ENCODE peak calls at places on chromosomes 16 and 17, in five cellular contexts. K is stomach, X is RWPE1, C is cardiac muscle cell, E is B cell. F is an unnamed sample.

GRCh38 chr16:70703041-70703834 is 17.4 kb upstream of the MTSS2 start:
- DNase-seq in K (no peak), X (no peak), C (peak), E (no peak), F (no peak)

GRCh38 chr17:51263001-51263400 is 2.7 kb downstream of the UTP18 start:
- DNase-seq in K (no peak), X (no peak), C (peak), E (no peak), F (no peak)

GRCh38 chr17:39194089-39194984 is 3.1 kb downstream of the CACNB1 start:
- DNase-seq in K (no peak), X (no peak), C (peak), E (no peak), F (no peak)

GRCh38 chr17:66240630-66241029 is 11.4 kb upstream of the APOH start:
- DNase-seq in K (no peak), X (peak), C (peak), E (no peak), F (no peak)

GRCh38 chr17:40555296-40556190 is 9.7 kb downstream of the CCR7 start:
- DNase-seq in K (peak), X (no peak), C (no peak), E (peak), F (no peak)

GRCh38 chr17:43175213-43176118 is 4.5 kb downstream of the NBR1 start:
- DNase-seq in K (no peak), X (no peak), C (peak), E (no peak), F (no peak)

GRCh38 chr16:85148959-85149358 is 36.7 kb upstream of the CIBAR2 start:
- DNase-seq in K (no peak), X (no peak), C (no peak), E (no peak), F (no peak)

GRCh38 chr17:32946375-32947135 is 18.6 kb downstream of the TMEM98 start:
- DNase-seq in K (no peak), X (no peak), C (no peak), E (no peak), F (no peak)

GRCh38 chr17:61450641-61451537 is 1.3 kb upstream of the TBX4 start:
- DNase-seq in K (no peak), X (no peak), C (no peak), E (no peak), F (no peak)

GRCh38 chr17:38888842-38889241 is 19.0 kb downstream of the LASP1 start:
- DNase-seq in K (no peak), X (no peak), C (no peak), E (no peak), F (no peak)

GRCh38 chr16:9499921-9500593 is 408.6 kb downstream of the HAPSTR1 start:
- DNase-seq in K (no peak), X (no peak), C (no peak), E (no peak), F (no peak)

GRCh38 chr16:2331932-2332267 is 8.6 kb downstream of the ABCA3 start:
- DNase-seq in K (no peak), X (no peak), C (no peak), E (no peak), F (no peak)

GRCh38 chr17:41647038-41647813 is 22.9 kb upstream of the KRT17 start:
- DNase-seq in K (no peak), X (no peak), C (no peak), E (peak), F (no peak)

GRCh38 chr17:48693178-48693577 is 29.1 kb downstream of the PRAC1 start:
- DNase-seq in K (no peak), X (no peak), C (no peak), E (no peak), F (no peak)

GRCh38 chr17:76683011-76683755 is 27.6 kb downstream of the MXRA7 start:
- DNase-seq in K (no peak), X (no peak), C (no peak), E (no peak), F (no peak)

GRCh38 chr17:4858880-4859260 is 25.7 kb downstream of the MINK1 start:
- DNase-seq in K (peak), X (peak), C (peak), E (no peak), F (no peak)

GRCh38 chr17:19717031-19717360 is 612 bp upstream of the SLC47A2 start:
- DNase-seq in K (no peak), X (no peak), C (no peak), E (no peak), F (no peak)

GRCh38 chr17:7774037-7774659 is 56.6 kb downstream of the DNAH2 start:
- DNase-seq in K (peak), X (no peak), C (peak), E (no peak), F (no peak)

GRCh38 chr16:9102379-9102778 is 10.9 kb downstream of the HAPSTR1 start:
- DNase-seq in K (no peak), X (peak), C (peak), E (no peak), F (no peak)

GRCh38 chr17:42883802-42884553 is 16.6 kb upstream of the G6PC1 start:
- DNase-seq in K (no peak), X (no peak), C (no peak), E (no peak), F (no peak)

GRCh38 chr17:76682306-76682705 is 28.5 kb downstream of the MXRA7 start:
- DNase-seq in K (no peak), X (no peak), C (peak), E (no peak), F (no peak)

GRCh38 chr16:642189-643049 is 791 bp downstream of the MCRIP2 start:
- DNase-seq in K (peak), X (no peak), C (peak), E (peak), F (peak)

GRCh38 chr17:8022358-8023038 is 16.4 kb upstream of the ALOX15B start:
- DNase-seq in K (no peak), X (no peak), C (no peak), E (no peak), F (no peak)

GRCh38 chr16:87877942-87878507 is 8.7 kb upstream of the SLC7A5 start:
- DNase-seq in K (no peak), X (no peak), C (no peak), E (no peak), F (no peak)
- TF ChIP-seq CTCF in K (no peak), X (no peak), C (peak), E (no peak), F (peak)

GRCh38 chr16:54685682-54686081 is 245.0 kb upstream of the IRX5 start:
- DNase-seq in K (no peak), X (no peak), C (no peak), E (no peak), F (no peak)
- TF ChIP-seq CTCF in K (no peak), X (no peak), C (no peak), E (no peak), F (no peak)

GRCh38 chr17:79305831-79306687 is 231.4 kb downstream of the ENGASE start:
- DNase-seq in K (peak), X (no peak), C (peak), E (no peak), F (no peak)
- TF ChIP-seq CTCF in K (no peak), X (no peak), C (no peak), E (no peak), F (no peak)

GRCh38 chr17:79091373-79091670 is 16.7 kb downstream of the ENGASE start:
- DNase-seq in K (no peak), X (no peak), C (no peak), E (no peak), F (no peak)

GRCh38 chr17:79089720-79090502 is 15.3 kb downstream of the ENGASE start:
- DNase-seq in K (no peak), X (no peak), C (no peak), E (no peak), F (no peak)

GRCh38 chr17:79092567-79092966 is 17.9 kb downstream of the ENGASE start:
- DNase-seq in K (no peak), X (no peak), C (no peak), E (no peak), F (no peak)

GRCh38 chr17:79088997-79089328 is 14.3 kb downstream of the ENGASE start:
- DNase-seq in K (no peak), X (no peak), C (no peak), E (no peak), F (no peak)

GRCh38 chr17:79090503-79091372 is 16.1 kb downstream of the ENGASE start:
- DNase-seq in K (no peak), X (no peak), C (peak), E (no peak), F (no peak)
- TF ChIP-seq CTCF in K (no peak), X (peak), C (peak), E (no peak), F (no peak)

DNA sequence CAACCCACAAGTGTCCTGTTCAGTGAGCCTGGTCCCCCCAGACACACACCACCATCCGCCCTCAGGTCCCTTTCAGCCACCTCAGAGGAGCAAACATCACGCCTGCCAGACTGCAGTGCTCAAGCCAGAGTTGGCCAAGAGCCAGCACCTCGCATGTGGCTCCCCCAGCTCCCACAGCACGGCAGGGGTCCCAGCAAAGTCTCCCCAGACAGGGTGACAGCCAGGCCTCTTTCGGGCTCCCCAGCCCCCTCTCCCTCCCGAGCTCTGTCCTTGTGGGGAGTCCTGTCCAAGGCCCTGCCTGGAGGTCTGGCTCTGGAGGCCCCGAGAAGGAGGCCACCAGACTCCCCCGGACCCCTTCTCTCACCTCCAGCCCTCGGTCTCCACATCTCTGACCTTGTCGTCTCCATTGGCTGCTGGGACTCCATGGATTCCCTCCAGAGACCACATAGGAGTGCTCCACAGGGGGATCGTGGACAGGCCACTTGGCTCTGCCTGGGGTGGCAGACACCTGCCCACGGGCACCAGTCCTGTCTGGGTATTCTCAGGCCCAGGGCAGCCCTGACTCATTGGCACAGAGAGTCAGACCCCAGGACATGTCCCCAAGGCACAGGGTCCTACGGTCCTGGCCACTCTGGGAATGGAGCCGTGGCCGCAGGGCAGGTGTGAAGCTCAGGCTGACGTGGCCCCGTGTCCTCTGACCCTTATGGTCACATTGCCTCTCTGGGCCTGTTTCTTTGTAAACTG is 1.8 kb upstream of the MYADML2 start:
- DNase-seq in K (no peak), X (no peak), C (no peak), E (no peak), F (no peak)
- TF ChIP-seq CTCF in K (no peak), X (no peak), C (no peak), E (no peak), F (no peak)

DNA sequence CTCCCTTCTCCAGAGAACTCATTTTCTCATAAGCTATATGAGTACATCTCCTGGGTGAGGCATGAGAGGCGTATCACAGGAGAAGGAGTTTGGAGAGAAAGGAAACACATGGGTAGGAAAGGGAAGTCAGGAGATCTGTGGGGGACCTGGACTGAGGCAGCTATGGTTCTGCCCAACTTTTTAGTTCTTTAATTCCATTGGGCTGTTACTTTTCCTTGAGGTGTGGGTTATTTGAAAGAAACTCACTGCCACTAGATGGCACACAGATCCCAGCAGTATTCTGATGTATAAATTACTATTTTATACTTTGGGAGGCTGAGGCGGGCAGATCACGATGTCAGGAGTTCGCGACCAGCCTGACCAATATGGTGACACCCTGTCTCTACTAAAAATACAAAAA is 63.6 kb downstream of the NUP93 start:
- DNase-seq in K (no peak), X (no peak), C (peak), E (peak), F (no peak)
- TF ChIP-seq CTCF in K (no peak), X (peak), C (peak), E (no peak), F (peak)

GRCh38 chr17:35596530-35597233 is 9.6 kb downstream of the AP2B1 start:
- DNase-seq in K (no peak), X (no peak), C (no peak), E (no peak), F (no peak)
- TF ChIP-seq CTCF in K (no peak), X (peak), C (no peak), E (no peak), F (no peak)

GRCh38 chr16:50666658-50667496 is 14.2 kb downstream of the SNX20 start:
- DNase-seq in K (no peak), X (no peak), C (no peak), E (peak), F (peak)

GRCh38 chr16:50667497-50668367 is 13.4 kb downstream of the SNX20 start:
- DNase-seq in K (no peak), X (no peak), C (no peak), E (no peak), F (peak)

GRCh38 chr16:50669741-50670140 is 11.4 kb downstream of the SNX20 start:
- DNase-seq in K (no peak), X (no peak), C (no peak), E (no peak), F (no peak)

GRCh38 chr16:50670476-50670875 is 10.6 kb downstream of the SNX20 start:
- DNase-seq in K (no peak), X (no peak), C (no peak), E (no peak), F (no peak)

DNA sequence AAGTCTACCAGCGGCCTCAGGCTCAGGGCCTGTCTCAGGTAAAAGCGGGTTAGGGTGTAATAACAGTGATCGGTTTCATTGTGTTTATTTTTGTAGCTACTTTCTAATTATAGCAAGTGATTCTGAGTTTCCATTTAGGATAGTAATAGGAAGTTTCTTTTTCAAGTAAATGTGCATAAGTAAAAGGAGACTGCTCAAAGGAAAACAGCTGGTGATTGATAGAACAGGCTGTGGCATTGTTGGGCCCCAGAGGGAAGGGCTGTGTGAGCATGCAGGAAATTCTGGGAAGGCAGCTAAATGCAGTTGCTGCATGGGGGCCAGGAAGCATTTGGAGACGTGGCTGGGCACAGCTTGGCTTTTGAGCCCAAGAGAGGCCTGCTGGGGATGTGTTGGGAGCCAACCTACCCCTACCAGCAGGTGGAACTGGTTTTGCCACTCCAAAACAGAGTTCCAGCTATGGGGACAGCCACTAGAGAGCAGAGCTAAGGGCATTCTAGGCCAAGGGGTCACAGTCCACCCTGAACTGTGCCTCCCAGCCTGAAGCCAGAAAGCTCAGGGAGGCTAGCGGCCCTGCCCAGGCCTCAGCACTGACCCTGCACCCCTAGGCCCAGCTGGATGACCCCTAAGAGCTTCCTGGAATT is 12.6 kb downstream of the SNX20 start:
- DNase-seq in K (peak), X (no peak), C (no peak), E (no peak), F (no peak)
- TF ChIP-seq CTCF in K (no peak), X (no peak), C (no peak), E (no peak), F (no peak)

GRCh38 chr16:15440852-15441251 is 6.5 kb downstream of the BMERB1 start:
- DNase-seq in K (no peak), X (no peak), C (peak), E (no peak), F (no peak)

GRCh38 chr16:15434079-15434424 is 336 bp upstream of the BMERB1 start:
- DNase-seq in K (no peak), X (no peak), C (no peak), E (no peak), F (no peak)

GRCh38 chr16:15434425-15435215 is at the start of gene BMERB1:
- DNase-seq in K (peak), X (peak), C (peak), E (peak), F (no peak)

GRCh38 chr16:15439102-15439501 is 4.7 kb downstream of the BMERB1 start:
- DNase-seq in K (no peak), X (no peak), C (no peak), E (no peak), F (no peak)

DNA sequence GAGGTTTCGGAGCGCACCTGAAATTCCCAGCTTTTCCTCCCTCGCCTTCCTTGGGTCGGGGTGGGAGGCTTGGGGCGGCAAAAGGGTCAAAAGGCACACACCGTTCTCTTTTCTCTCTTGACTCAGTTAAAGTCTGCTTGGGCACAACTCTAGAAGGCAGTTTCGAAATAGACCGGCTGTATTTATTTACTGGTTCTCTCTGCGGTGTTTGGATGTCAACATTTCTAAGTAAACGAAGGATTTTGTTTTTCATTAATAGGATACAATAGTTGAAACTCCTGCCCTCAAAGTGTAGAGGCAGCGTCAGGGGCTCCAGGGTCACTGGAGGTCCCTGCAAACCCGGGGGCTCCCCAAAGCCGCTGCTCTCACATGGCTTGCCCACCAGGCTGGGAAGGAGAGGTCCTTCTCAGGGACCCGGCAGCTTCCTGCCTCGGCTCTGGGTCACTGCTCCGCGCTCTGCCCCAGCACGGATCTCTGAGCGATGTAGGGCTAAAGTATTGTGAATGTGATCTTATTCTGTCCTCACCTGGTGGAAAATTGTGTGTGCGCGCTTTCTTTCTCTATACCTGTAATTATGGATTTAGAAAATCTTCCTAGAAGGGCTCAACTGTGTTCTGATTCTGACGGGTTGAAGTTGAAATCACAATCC is 952 bp downstream of the BMERB1 start:
- DNase-seq in K (no peak), X (no peak), C (no peak), E (peak), F (no peak)
- TF ChIP-seq CTCF in K (no peak), X (peak), C (no peak), E (no peak), F (no peak)

GRCh38 chr16:7405166-7405565 is 72.5 kb downstream of the RBFOX1 start:
- DNase-seq in K (peak), X (no peak), C (no peak), E (no peak), F (no peak)
- TF ChIP-seq CTCF in K (no peak), X (no peak), C (no peak), E (no peak), F (no peak)

F was measured in GM10248.